ENCODE peak calls at places on chromosomes 12 and 14, in five cellular contexts. E is effector CD4-positive, alpha-beta T cell; F is stimulated activated CD8-positive, alpha-beta memory T cell treated with anti-CD3 and anti-CD28 coated beads, Interleukin-7, amount 100 ng/mL, for 1 hour; M is lung microvascular endothelial cell; P is HFFc6. O is an unnamed sample.

GRCh38 chr12:132604108-132605054 is 6.0 kb downstream of the LRCOL1 start:
- DNase-seq in E (no peak), P (no peak), F (no peak), M (peak; percentile 56), O (no peak)

GRCh38 chr14:44029933-44030332 is 477.1 kb downstream of the FSCB start:
- DNase-seq in F (no peak), E (no peak), P (no peak), M (no peak), O (no peak)

GRCh38 chr12:121858662-121859572 is at the start of gene HPD:
- DNase-seq in P (peak; percentile 74), M (peak; percentile 39), E (no peak), F (no peak), O (no peak)

GRCh38 chr12:90653051-90653450 is 301.9 kb downstream of the CCER1 start:
- DNase-seq in P (no peak), M (no peak), E (no peak), F (no peak), O (no peak)

GRCh38 chr12:6958609-6959375 is 7.6 kb downstream of the PTPN6 start:
- DNase-seq in E (peak; percentile 77), F (peak; percentile 56), M (peak; percentile 34), P (no peak), O (no peak)

GRCh38 chr14:62614117-62614516 is 431.1 kb downstream of the KCNH5 start:
- DNase-seq in M (no peak), E (no peak), F (no peak), P (no peak), O (no peak)

GRCh38 chr12:1845427-1845826 is 25.1 kb downstream of the LRTM2 start:
- DNase-seq in F (no peak), M (no peak), P (no peak), E (no peak), O (no peak)

GRCh38 chr12:12523229-12523628 is 39.4 kb downstream of the DUSP16 start:
- DNase-seq in P (no peak), E (no peak), F (no peak), M (no peak), O (no peak)

GRCh38 chr12:71567562-71567961 is 96.1 kb downstream of the ZFC3H1 start:
- DNase-seq in M (no peak), P (peak; percentile 19), E (no peak), F (no peak), O (no peak)

GRCh38 chr12:14367097-14367661 is 1.7 kb downstream of the ATF7IP start:
- DNase-seq in M (peak; percentile 65), P (peak; percentile 36), F (no peak), E (no peak), O (no peak)

GRCh38 chr14:87847216-87847615 is 145.8 kb downstream of the GALC start:
- DNase-seq in M (no peak), F (no peak), P (no peak), E (no peak), O (no peak)

GRCh38 chr12:129276408-129277042 is 423.2 kb downstream of the GLT1D1 start:
- DNase-seq in P (no peak), F (no peak), M (peak; percentile 7), E (no peak), O (no peak)

GRCh38 chr14:69574266-69574953 is at the start of gene CCDC177:
- DNase-seq in F (peak; percentile 47), P (peak; percentile 14), E (peak; percentile 63), M (peak; percentile 56), O (peak; percentile 75)

GRCh38 chr12:12608557-12608957 is 3.1 kb upstream of the CREBL2 start:
- DNase-seq in P (no peak), M (no peak), F (no peak), E (no peak), O (no peak)

GRCh38 chr12:125356111-125356510 is 290.9 kb downstream of the AACS start:
- DNase-seq in E (no peak), M (no peak), F (no peak), P (no peak), O (no peak)

GRCh38 chr12:15522574-15523187 is 200.4 kb downstream of the PTPRO start:
- DNase-seq in P (peak; percentile 52), M (peak; percentile 68), F (no peak), E (no peak), O (no peak)

GRCh38 chr14:24219080-24219479 is 3.2 kb upstream of the MDP1 start:
- DNase-seq in M (no peak), P (no peak), E (no peak), F (no peak), O (no peak)

GRCh38 chr14:95234426-95234825 is 77.1 kb upstream of the DICER1 start:
- DNase-seq in F (no peak), M (no peak), E (no peak), P (no peak), O (no peak)

GRCh38 chr12:20525064-20525610 is 156.8 kb downstream of the PDE3A start:
- DNase-seq in F (no peak), E (no peak), P (no peak), M (peak; percentile 12), O (no peak)

GRCh38 chr12:104132351-104132956 is 5.6 kb downstream of the NFYB start:
- DNase-seq in M (no peak), P (no peak), E (no peak), F (no peak), O (no peak)

GRCh38 chr14:75213172-75213571 is 36.8 kb upstream of the TMED10 start:
- DNase-seq in E (no peak), M (peak; percentile 58), F (no peak), P (no peak), O (no peak)